ENCODE peak calls at places on chromosomes 7 and 10, in seven cellular contexts. J, P, M, R, E, Y and U are unnamed samples.

GRCh38 chr7:158137516-158138328 is 449.9 kb downstream of the PTPRN2 start:
- DNase-seq in J (no peak), P (no peak), M (no peak), R (no peak), E (no peak), Y (no peak), U (no peak)

GRCh38 chr10:73894245-73894971 is 16.5 kb upstream of the PLAU start:
- DNase-seq in J (no peak), P (no peak), M (no peak), R (no peak), E (no peak), Y (peak; percentile 91), U (peak; percentile 64)

GRCh38 chr10:34195364-34196057 is 619.6 kb downstream of the PARD3 start:
- DNase-seq in J (no peak), P (no peak), M (no peak), R (no peak), E (no peak), Y (no peak), U (no peak)

GRCh38 chr10:27448926-27449325 is 55.2 kb upstream of the RAB18 start:
- DNase-seq in J (peak; percentile 4), P (no peak), M (no peak), R (no peak), E (no peak), Y (peak; percentile 8), U (no peak)

GRCh38 chr7:44056681-44057080 is 8.7 kb downstream of the PGAM2 start:
- DNase-seq in J (no peak), P (no peak), M (no peak), R (no peak), E (peak; percentile 12), Y (no peak), U (no peak)

GRCh38 chr7:94410471-94411466 is 16.1 kb downstream of the COL1A2 start:
- DNase-seq in J (no peak), P (no peak), M (no peak), R (no peak), E (no peak), Y (no peak), U (no peak)

GRCh38 chr7:103929808-103930415 is 59.5 kb downstream of the RELN start:
- DNase-seq in J (no peak), P (peak; percentile 69), M (no peak), R (no peak), E (no peak), Y (no peak), U (no peak)

GRCh38 chr10:30378607-30379006 is 29.5 kb upstream of the MTPAP start:
- DNase-seq in J (no peak), P (no peak), M (no peak), R (no peak), E (no peak), Y (no peak), U (no peak)

GRCh38 chr10:97279121-97279815 is 13.2 kb downstream of the ARHGAP19 start:
- DNase-seq in J (peak; percentile 78), P (no peak), M (peak; percentile 44), R (no peak), E (peak; percentile 16), Y (peak; percentile 71), U (no peak)

GRCh38 chr10:29811751-29812427 is 177.1 kb upstream of the SVIL start:
- DNase-seq in J (no peak), P (no peak), M (peak; percentile 43), R (peak; percentile 30), E (peak; percentile 89), Y (peak; percentile 92), U (no peak)

GRCh38 chr7:143245123-143245522 is 18.1 kb upstream of the GSTK1 start:
- DNase-seq in J (no peak), P (no peak), M (peak; percentile 17), R (no peak), E (no peak), Y (peak; percentile 18), U (no peak)

GRCh38 chr10:121371836-121372235 is 226.4 kb downstream of the FGFR2 start:
- DNase-seq in J (no peak), P (no peak), M (no peak), R (no peak), E (no peak), Y (no peak), U (no peak)

GRCh38 chr10:121374121-121374520 is 224.1 kb downstream of the FGFR2 start:
- DNase-seq in J (no peak), P (no peak), M (no peak), R (no peak), E (no peak), Y (no peak), U (no peak)

GRCh38 chr10:121368347-121369025 is 229.8 kb downstream of the FGFR2 start:
- DNase-seq in J (peak; percentile 78), P (no peak), M (peak; percentile 39), R (no peak), E (no peak), Y (no peak), U (peak; percentile 5)

GRCh38 chr10:121375201-121375600 is 223.0 kb downstream of the FGFR2 start:
- DNase-seq in J (no peak), P (no peak), M (no peak), R (no peak), E (no peak), Y (no peak), U (no peak)

GRCh38 chr10:121373411-121373810 is 224.8 kb downstream of the FGFR2 start:
- DNase-seq in J (no peak), P (no peak), M (no peak), R (no peak), E (no peak), Y (no peak), U (no peak)
- H3K4me3 ChIP-seq in J (no peak overlapping the region), P (no peak overlapping the region), M (no peak overlapping the region), R (no peak overlapping the region), E (no peak overlapping the region), Y (no peak overlapping the region), U (no peak overlapping the region)

GRCh38 chr10:32149257-32149955 is 93.2 kb upstream of the KIF5B start:
- DNase-seq in J (no peak), P (no peak), M (no peak), R (no peak), E (peak; percentile 53), Y (peak; percentile 97), U (peak; percentile 86)
- H3K4me3 ChIP-seq in J (no peak overlapping the region), P (no peak overlapping the region), M (no peak overlapping the region), R (no peak overlapping the region), E (peak overlapping the region; percentile 19), Y (no peak overlapping the region), U (no peak overlapping the region)

GRCh38 chr10:78779339-78779955 is 289.3 kb upstream of the ZMIZ1 start:
- DNase-seq in J (no peak), P (no peak), M (no peak), R (no peak), E (peak; percentile 29), Y (peak; percentile 6), U (no peak)

GRCh38 chr10:78776746-78777145 is 292.0 kb upstream of the ZMIZ1 start:
- DNase-seq in J (no peak), P (no peak), M (no peak), R (no peak), E (no peak), Y (no peak), U (no peak)

GRCh38 chr10:78778446-78779338 is 290.1 kb upstream of the ZMIZ1 start:
- DNase-seq in J (peak; percentile 28), P (no peak), M (no peak), R (no peak), E (no peak), Y (no peak), U (no peak)

GRCh38 chr10:78775891-78776290 is 292.9 kb upstream of the ZMIZ1 start:
- DNase-seq in J (no peak), P (no peak), M (no peak), R (no peak), E (no peak), Y (no peak), U (no peak)

DNA sequence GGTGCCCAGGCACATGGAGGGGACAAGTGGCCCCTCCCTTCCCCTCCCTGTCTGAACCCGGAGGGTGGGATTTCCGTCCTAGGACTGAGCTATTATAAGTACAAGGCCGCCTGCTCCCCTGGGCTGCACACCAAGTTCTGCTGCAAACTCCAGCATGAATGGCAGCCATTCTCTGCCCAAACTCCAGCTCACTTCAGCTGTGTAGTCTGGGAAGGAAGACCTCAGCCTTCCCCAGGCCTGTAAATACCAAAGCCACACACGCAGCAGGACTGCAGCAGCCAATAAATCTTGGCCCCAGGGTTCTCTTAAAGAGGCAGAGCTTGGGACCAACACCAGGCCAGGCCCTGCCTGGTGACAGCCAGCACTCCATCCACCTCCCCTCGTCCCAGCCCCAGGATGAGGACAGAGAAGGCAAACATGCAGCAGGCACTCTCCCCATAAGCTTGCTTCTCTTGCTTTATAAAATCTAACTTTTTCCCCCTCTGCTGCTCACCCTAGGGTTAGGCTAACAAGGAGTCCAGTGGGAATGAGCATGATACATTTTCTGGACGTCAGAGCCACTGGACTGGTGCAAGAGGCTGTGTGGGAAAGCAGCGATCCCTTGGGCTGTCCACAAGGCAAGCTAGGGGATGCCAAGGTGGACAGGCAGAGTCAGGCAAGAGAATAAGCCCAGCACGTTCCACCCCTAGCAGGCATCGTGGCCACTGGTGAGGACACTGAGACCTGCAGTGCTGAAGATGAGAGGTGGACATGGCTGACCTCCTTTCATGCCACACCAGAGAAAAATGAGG is 291.1 kb upstream of the ZMIZ1 start:
- DNase-seq in J (no peak), P (peak; percentile 39), M (peak; percentile 62), R (no peak), E (peak; percentile 62), Y (peak; percentile 37), U (no peak)
- H3K4me3 ChIP-seq in J (no peak overlapping the region), P (no peak overlapping the region), M (no peak overlapping the region), R (no peak overlapping the region), E (no peak overlapping the region), Y (no peak overlapping the region), U (no peak overlapping the region)

GRCh38 chr7:84123903-84124573 is 70.6 kb downstream of the SEMA3A start:
- DNase-seq in J (peak; percentile 2), P (no peak), M (no peak), R (no peak), E (no peak), Y (no peak), U (no peak)
- H3K4me3 ChIP-seq in J (no peak overlapping the region), P (no peak overlapping the region), M (no peak overlapping the region), R (no peak overlapping the region), E (no peak overlapping the region), Y (no peak overlapping the region), U (no peak overlapping the region)

GRCh38 chr10:16777473-16778370 is 39.5 kb downstream of the RSU1 start:
- DNase-seq in J (peak; percentile 50), P (no peak), M (peak; percentile 76), R (peak; percentile 47), E (no peak), Y (peak; percentile 75), U (peak; percentile 70)
- H3K4me3 ChIP-seq in J (no peak overlapping the region), P (no peak overlapping the region), M (no peak overlapping the region), R (no peak overlapping the region), E (no peak overlapping the region), Y (no peak overlapping the region), U (no peak overlapping the region)

DNA sequence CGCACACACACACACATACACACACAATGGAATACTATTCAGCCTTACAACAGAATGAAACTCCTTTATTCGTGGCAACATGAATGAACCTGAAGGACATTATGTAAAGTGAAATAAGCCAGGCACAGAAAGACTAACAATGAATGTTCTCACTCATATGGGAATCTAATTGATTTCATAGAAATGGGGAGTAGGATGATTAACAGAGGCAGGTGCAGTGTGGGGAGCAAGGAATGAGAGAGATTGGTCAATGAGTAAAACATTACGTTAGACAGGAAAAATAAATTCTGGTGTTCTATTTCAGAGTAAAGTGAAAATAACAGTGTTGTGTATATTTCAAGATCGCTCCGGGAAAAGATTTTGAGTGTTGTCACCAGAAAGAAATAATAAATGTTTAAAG is 694.5 kb downstream of the NXPH1 start:
- DNase-seq in J (no peak), P (no peak), M (no peak), R (no peak), E (no peak), Y (no peak), U (no peak)
- H3K4me3 ChIP-seq in J (no peak overlapping the region), P (no peak overlapping the region), M (no peak overlapping the region), R (no peak overlapping the region), E (no peak overlapping the region), Y (no peak overlapping the region), U (no peak overlapping the region)